ENCODE peak calls at places on chromosomes 6 and 20, in seven cellular contexts. R, F, M, A, Z, J and K are unnamed samples.

GRCh38 chr6:159089909-159090308 is 45.1 kb upstream of the TAGAP start:
- DNase-seq in M (no peak), R (no peak), F (no peak), J (no peak), Z (no peak), A (no peak), K (no peak)

GRCh38 chr6:166558156-166559025 is 28.1 kb downstream of the RAMACL start:
- DNase-seq in M (no peak), Z (no peak), R (no peak), J (no peak), F (no peak), A (no peak), K (no peak)

GRCh38 chr6:111842891-111843290 is 30.4 kb downstream of the FYN start:
- DNase-seq in M (no peak), A (no peak), F (no peak), R (no peak), J (no peak), Z (no peak), K (no peak)

GRCh38 chr6:52152692-52153091 is 33.5 kb upstream of the IL17A start:
- DNase-seq in A (no peak), Z (no peak), F (no peak), M (no peak), R (no peak), J (no peak), K (no peak)

GRCh38 chr20:13268943-13269342 is 47.9 kb downstream of the ISM1 start:
- DNase-seq in J (no peak), R (no peak), F (no peak), Z (no peak), A (no peak), M (no peak), K (no peak)

GRCh38 chr6:136582702-136583471 is 32.7 kb upstream of the MAP7 start:
- DNase-seq in R (no peak), A (no peak), Z (no peak), F (peak), J (no peak), M (peak), K (no peak)

GRCh38 chr6:152836523-152836922 is 85.9 kb downstream of the VIP start:
- DNase-seq in F (no peak), J (no peak), M (no peak), Z (no peak), A (no peak), R (no peak), K (no peak)

GRCh38 chr6:163415620-163416379 is 1.3 kb downstream of the QKI start:
- DNase-seq in F (peak), A (no peak), J (peak), Z (peak), R (peak), M (no peak), K (peak)

GRCh38 chr6:133166706-133167105 is 74.5 kb upstream of the EYA4 start:
- DNase-seq in M (no peak), Z (no peak), F (no peak), R (no peak), A (no peak), J (no peak), K (no peak)

GRCh38 chr6:141107562-141108160 is 1025.1 kb upstream of the GJE1 start:
- DNase-seq in F (peak), J (no peak), A (no peak), M (no peak), Z (no peak), R (no peak), K (no peak)

GRCh38 chr20:46122071-46122470 is 4.0 kb downstream of the CD40 start:
- DNase-seq in Z (no peak), R (no peak), F (peak), M (no peak), A (no peak), J (no peak), K (peak)

GRCh38 chr20:49483018-49483705 is 694 bp upstream of the KCNB1 start:
- DNase-seq in M (no peak), F (no peak), A (no peak), Z (no peak), J (no peak), R (no peak), K (no peak)

GRCh38 chr6:134317471-134318131 is at the start of gene SGK1:
- DNase-seq in M (no peak), J (no peak), A (no peak), Z (no peak), F (peak), R (peak), K (no peak)

GRCh38 chr6:79797912-79798311 is 149.4 kb downstream of the ELOVL4 start:
- DNase-seq in F (no peak), A (no peak), J (no peak), M (no peak), R (no peak), Z (no peak), K (no peak)

GRCh38 chr20:39581034-39581433 is 618.9 kb downstream of the DHX35 start:
- DNase-seq in R (no peak), J (no peak), A (no peak), Z (no peak), M (no peak), F (no peak), K (no peak)

GRCh38 chr6:101011165-101011564 is 130.0 kb upstream of the ASCC3 start:
- DNase-seq in J (no peak), Z (no peak), F (no peak), R (no peak), M (no peak), A (no peak), K (no peak)

GRCh38 chr20:13910492-13910891 is 79.9 kb downstream of the SEL1L2 start:
- DNase-seq in J (no peak), M (no peak), R (no peak), F (peak), A (no peak), Z (no peak), K (no peak)

GRCh38 chr6:159726918-159727716 is at the start of gene WTAP:
- DNase-seq in J (peak), M (peak), F (peak), A (peak), R (peak), Z (peak), K (peak)

GRCh38 chr20:53723621-53724020 is 130.0 kb upstream of the ZNF217 start:
- DNase-seq in M (no peak), R (no peak), F (no peak), A (no peak), Z (no peak), J (no peak), K (no peak)

GRCh38 chr6:74578339-74578738 is 627.5 kb downstream of the COL12A1 start:
- DNase-seq in J (no peak), R (no peak), F (peak), Z (no peak), M (no peak), A (no peak), K (no peak)

GRCh38 chr6:52984247-52984646 is 10.8 kb downstream of the GSTA4 start:
- DNase-seq in J (no peak), R (no peak), Z (peak), F (no peak), M (no peak), A (no peak), K (no peak)

GRCh38 chr6:40789143-40789764 is 202.1 kb upstream of the LRFN2 start:
- DNase-seq in M (no peak), J (no peak), R (peak), Z (peak), F (no peak), A (no peak), K (no peak)

GRCh38 chr20:11853359-11853758 is 64.3 kb upstream of the BTBD3 start:
- DNase-seq in J (no peak), M (no peak), F (no peak), Z (no peak), R (no peak), A (no peak), K (no peak)